ENCODE peak calls at places on chromosomes 5 and 9, in seven cellular contexts. Y is Peyer's patch; I is CD4-positive, CD25-positive, alpha-beta regulatory T cell; M is kidney; N is breast epithelium; P is SK-N-SH; H is thyroid gland. F is an unnamed sample. For H3K4me1, the result is how much of the 10 kb centered on the place peaks cover.

GRCh38 chr5:94267350-94267899 is 351.0 kb downstream of the KIAA0825 start:
- DNase-seq in I (no peak), H (no peak), M (no peak), P (no peak), N (no peak), Y (no peak), F (no peak)

GRCh38 chr5:181152406-181152805 is 5.0 kb downstream of the OR2V2 start:
- DNase-seq in M (no peak), Y (no peak), P (no peak), N (no peak), I (no peak), H (no peak), F (no peak)

GRCh38 chr9:137802521-137803243 is 74.9 kb upstream of the CACNA1B start:
- DNase-seq in Y (no peak), H (no peak), M (peak), I (no peak), P (no peak), N (no peak), F (no peak)

GRCh38 chr5:78065663-78066062 is 228.8 kb downstream of the AP3B1 start:
- DNase-seq in M (no peak), H (no peak), Y (no peak), N (no peak), P (no peak), I (no peak), F (no peak)

GRCh38 chr5:65137631-65138030 is 344.1 kb downstream of the ADAMTS6 start:
- DNase-seq in P (no peak), N (no peak), Y (no peak), M (no peak), I (no peak), H (no peak), F (no peak)

GRCh38 chr5:6781711-6782110 is 68.5 kb downstream of the TENT4A start:
- DNase-seq in P (no peak), M (no peak), H (no peak), N (no peak), I (no peak), Y (no peak), F (no peak)

GRCh38 chr9:4214506-4214905 is 85.4 kb downstream of the GLIS3 start:
- DNase-seq in H (no peak), I (no peak), N (no peak), Y (no peak), P (no peak), M (no peak), F (no peak)

GRCh38 chr5:65886387-65886786 is 40.0 kb upstream of the ERBIN start:
- DNase-seq in H (no peak), Y (no peak), I (no peak), P (no peak), M (no peak), N (no peak), F (no peak)

GRCh38 chr9:95770653-95771131 is 104.8 kb upstream of the ERCC6L2 start:
- DNase-seq in Y (no peak), N (no peak), H (no peak), P (peak), M (no peak), I (no peak), F (no peak)

GRCh38 chr5:143176048-143176447 is 227.4 kb downstream of the NR3C1 start:
- DNase-seq in Y (no peak), P (no peak), N (no peak), I (no peak), H (no peak), M (no peak), F (no peak)

GRCh38 chr9:134355561-134356278 is 29.5 kb downstream of the RXRA start:
- DNase-seq in Y (peak), I (no peak), M (no peak), H (peak), P (no peak), N (no peak), F (no peak)

GRCh38 chr9:137293094-137293481 is 9.0 kb downstream of the NRARP start:
- DNase-seq in M (peak), P (no peak), H (no peak), N (no peak), I (no peak), Y (peak), F (no peak)

DNA sequence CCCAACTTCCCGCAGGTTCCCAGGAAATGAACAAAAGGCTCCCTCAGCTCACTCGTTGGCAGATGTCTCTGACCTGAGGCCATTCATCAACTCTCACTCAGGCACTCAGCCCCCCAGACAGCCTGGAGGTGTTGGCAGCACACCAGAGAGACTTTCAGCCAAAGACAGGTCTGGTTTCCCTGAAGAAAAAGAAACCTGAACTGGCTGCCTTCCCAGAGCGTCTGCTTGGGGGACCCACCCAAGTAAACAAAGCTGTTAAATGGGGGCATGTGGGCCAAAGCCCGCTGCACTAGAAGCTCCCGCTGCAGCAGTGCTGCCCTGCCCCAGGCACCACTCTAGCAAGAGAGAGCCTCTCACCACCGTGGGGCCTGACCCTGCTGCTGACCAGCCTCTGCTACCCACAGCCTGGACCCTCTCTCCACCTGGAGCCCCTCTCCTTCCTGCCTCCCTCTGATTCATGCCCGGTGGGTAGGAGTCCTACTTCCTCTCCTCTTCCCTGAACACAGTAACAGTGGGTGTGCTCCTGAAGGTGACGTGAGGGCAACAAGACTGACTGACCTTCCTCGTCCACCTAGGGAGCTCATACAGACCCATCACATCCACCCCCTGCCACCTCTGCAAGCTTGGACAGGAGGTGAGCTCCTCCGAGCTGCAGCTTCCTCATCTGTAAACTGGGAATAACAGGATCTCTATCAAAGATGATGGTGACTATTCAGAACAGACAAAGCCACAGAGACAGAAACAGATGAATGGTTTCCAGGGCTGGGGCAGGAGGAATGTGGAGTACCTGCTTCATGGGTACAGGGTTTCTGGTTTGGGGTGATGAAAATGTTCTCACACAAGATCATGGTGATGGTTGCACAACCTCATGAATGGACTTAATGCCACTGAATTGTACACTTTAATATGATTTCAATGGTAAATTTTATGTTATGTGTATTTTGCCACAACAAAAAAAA is 31.0 kb upstream of the GABRP start:
- DNase-seq in P (peak), M (peak), N (no peak), Y (no peak), I (no peak), H (peak), F (no peak)
- H3K4me1 ChIP-seq in P (under half), M (under half), N (under half), Y (under half), I (under half), H (half or more), F (under half)

GRCh38 chr9:38158628-38159027 is 89.6 kb upstream of the SHB start:
- DNase-seq in I (no peak), M (no peak), P (no peak), N (no peak), Y (no peak), H (no peak), F (peak)
- H3K4me1 ChIP-seq in I (under half), M (under half), P (under half), N (under half), Y (under half), H (under half), F (under half)

DNA sequence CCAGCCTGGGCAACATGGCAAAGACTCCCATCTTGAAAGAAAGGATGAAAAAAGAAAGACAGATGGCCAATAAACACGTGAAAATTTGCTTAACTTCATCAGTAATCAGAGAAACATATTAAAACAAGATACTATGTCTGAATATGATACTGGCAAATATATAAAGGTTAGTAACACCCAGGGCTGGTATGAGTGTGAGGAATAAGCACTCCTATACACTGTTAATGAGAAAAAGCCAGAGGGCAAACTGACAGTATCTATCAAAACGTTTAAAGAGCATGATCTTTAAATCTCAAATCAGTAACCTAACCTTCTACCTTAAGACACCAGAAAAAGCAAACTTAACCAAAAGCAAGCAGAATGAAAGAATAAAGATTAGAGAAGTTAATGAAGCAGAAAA is 14.1 kb downstream of the B4GALT1 start:
- DNase-seq in M (no peak), P (no peak), H (no peak), Y (no peak), I (no peak), N (no peak), F (no peak)
- H3K4me1 ChIP-seq in M (under half), P (under half), H (half or more), Y (under half), I (under half), N (under half), F (half or more)

GRCh38 chr5:154606246-154606645 is 128.2 kb upstream of the HAND1 start:
- DNase-seq in N (no peak), I (no peak), P (no peak), H (no peak), M (no peak), Y (no peak), F (no peak)

GRCh38 chr5:154608531-154609011 is 130.5 kb upstream of the HAND1 start:
- DNase-seq in N (no peak), H (no peak), I (no peak), Y (no peak), P (peak), M (no peak), F (no peak)

GRCh38 chr5:154610321-154611154 is 132.5 kb upstream of the HAND1 start:
- DNase-seq in M (peak), H (peak), N (peak), I (peak), P (peak), Y (peak), F (no peak)

GRCh38 chr5:154606675-154607321 is 128.8 kb upstream of the HAND1 start:
- DNase-seq in I (no peak), P (no peak), Y (no peak), N (no peak), H (no peak), M (no peak), F (no peak)

GRCh38 chr5:154607746-154608145 is 129.7 kb upstream of the HAND1 start:
- DNase-seq in N (no peak), P (no peak), I (no peak), M (no peak), Y (no peak), H (no peak), F (no peak)
- H3K4me1 ChIP-seq in N (under half), P (under half), I (under half), M (under half), Y (under half), H (under half), F (under half)

GRCh38 chr9:93190656-93191353 is 6.9 kb downstream of the WNK2 start:
- DNase-seq in P (no peak), Y (no peak), I (no peak), H (no peak), M (no peak), N (no peak), F (no peak)
- H3K4me1 ChIP-seq in P (under half), Y (under half), I (under half), H (under half), M (under half), N (under half), F (under half)

GRCh38 chr9:132077881-132078280 is 1.8 kb downstream of the MED27 start:
- DNase-seq in N (no peak), H (no peak), I (no peak), P (no peak), M (no peak), Y (no peak), F (no peak)

GRCh38 chr9:132075853-132076252 is 3.8 kb downstream of the MED27 start:
- DNase-seq in H (no peak), I (no peak), Y (no peak), M (no peak), N (no peak), P (no peak), F (no peak)

GRCh38 chr9:132071847-132072507 is 7.7 kb downstream of the MED27 start:
- DNase-seq in M (no peak), H (no peak), Y (no peak), N (no peak), I (no peak), P (no peak), F (no peak)

GRCh38 chr9:132078369-132079356 is 1.0 kb downstream of the MED27 start:
- DNase-seq in N (no peak), P (peak), I (no peak), M (no peak), H (peak), Y (no peak), F (no peak)

DNA sequence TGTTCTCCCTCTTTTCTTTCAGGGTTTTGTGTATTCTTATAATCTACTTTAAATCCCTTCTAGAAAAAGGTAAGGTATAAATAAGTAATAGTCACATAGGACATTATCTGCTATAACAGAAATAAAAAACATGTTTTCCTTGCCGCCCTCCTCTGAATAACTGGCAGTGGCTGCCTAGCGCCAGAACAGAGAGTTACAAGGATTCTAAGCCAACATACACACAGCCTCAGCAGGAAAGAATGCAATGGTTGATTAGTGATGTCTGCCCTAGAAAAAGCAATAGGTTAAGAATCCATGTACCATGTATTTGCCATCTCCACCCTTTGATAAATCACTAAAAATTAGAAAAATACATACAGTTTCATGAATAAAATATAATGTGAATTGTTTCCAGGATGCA is 4.9 kb downstream of the MED27 start:
- DNase-seq in N (no peak), Y (no peak), P (no peak), M (no peak), H (no peak), I (no peak), F (no peak)
- H3K4me1 ChIP-seq in N (under half), Y (under half), P (under half), M (under half), H (under half), I (under half), F (under half)

DNA sequence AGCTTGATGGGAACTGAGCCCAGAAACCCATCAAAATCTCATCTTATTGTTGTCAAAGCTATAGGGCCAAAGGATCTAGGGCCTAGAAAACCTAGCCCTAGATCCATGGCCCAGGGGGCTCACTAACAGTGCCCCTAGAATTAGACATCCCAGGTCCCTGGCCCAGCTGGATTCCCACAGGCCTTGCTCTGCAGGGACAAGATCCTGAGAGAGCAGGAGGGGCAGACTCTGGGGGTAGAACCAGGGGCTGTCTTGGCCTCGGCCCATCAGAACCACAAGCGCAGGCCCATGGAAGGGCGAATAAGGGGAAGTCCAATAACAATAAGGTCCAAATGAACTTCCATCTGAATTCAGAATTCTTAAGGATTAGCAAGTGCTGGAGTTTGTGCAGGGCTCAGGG is 69.6 kb downstream of the IL6ST start:
- DNase-seq in Y (no peak), I (no peak), P (no peak), H (no peak), M (no peak), N (no peak), F (no peak)
- H3K4me1 ChIP-seq in Y (under half), I (under half), P (under half), H (under half), M (under half), N (under half), F (under half)

GRCh38 chr5:32419791-32420190 is 24.7 kb downstream of the ZFR start:
- DNase-seq in P (peak), N (no peak), H (no peak), M (no peak), Y (no peak), I (no peak), F (no peak)
- H3K4me1 ChIP-seq in P (under half), N (under half), H (under half), M (under half), Y (under half), I (under half), F (under half)

F was measured in vagina.